ENCODE peak calls at places on chromosomes 16 and 17, in eight cellular contexts. One of them, this sample, is unnamed.

GRCh38 chr17:77963441-77963840 is 4.9 kb downstream of the TNRC6C start:
- DNase-seq in hepatocyte: peak
- DNase-seq in activated CD4-positive, alpha-beta memory T cell treated with anti-CD3 and anti-CD28 coated beads for 36 hours: peak
- DNase-seq in EL: peak
- DNase-seq in brain microvascular endothelial cell: peak
- DNase-seq in GM23338: no peak
- DNase-seq in neural progenitor cell: peak
- DNase-seq in left cardiac atrium: peak
- DNase-seq in this sample: peak

GRCh38 chr17:42639484-42640474 is 19.3 kb upstream of the TUBG2 start:
- DNase-seq in left cardiac atrium: no peak
- DNase-seq in EL: no peak
- DNase-seq in neural progenitor cell: no peak
- DNase-seq in brain microvascular endothelial cell: no peak
- DNase-seq in GM23338: no peak
- DNase-seq in activated CD4-positive, alpha-beta memory T cell treated with anti-CD3 and anti-CD28 coated beads for 36 hours: no peak
- DNase-seq in hepatocyte: no peak
- DNase-seq in this sample: no peak

GRCh38 chr17:19573075-19573474 is 39.4 kb downstream of the SLC47A1 start:
- DNase-seq in left cardiac atrium: no peak
- DNase-seq in hepatocyte: peak
- DNase-seq in brain microvascular endothelial cell: no peak
- DNase-seq in GM23338: no peak
- DNase-seq in EL: peak
- DNase-seq in neural progenitor cell: no peak
- DNase-seq in activated CD4-positive, alpha-beta memory T cell treated with anti-CD3 and anti-CD28 coated beads for 36 hours: no peak
- DNase-seq in this sample: no peak

GRCh38 chr17:7004398-7005253 is 7.8 kb upstream of the RNASEK start:
- DNase-seq in neural progenitor cell: peak
- DNase-seq in activated CD4-positive, alpha-beta memory T cell treated with anti-CD3 and anti-CD28 coated beads for 36 hours: no peak
- DNase-seq in GM23338: peak
- DNase-seq in left cardiac atrium: no peak
- DNase-seq in EL: peak
- DNase-seq in hepatocyte: peak
- DNase-seq in brain microvascular endothelial cell: peak
- DNase-seq in this sample: no peak

GRCh38 chr16:85995591-85996461 is 96.9 kb downstream of the IRF8 start:
- DNase-seq in left cardiac atrium: no peak
- DNase-seq in neural progenitor cell: no peak
- DNase-seq in activated CD4-positive, alpha-beta memory T cell treated with anti-CD3 and anti-CD28 coated beads for 36 hours: peak
- DNase-seq in GM23338: no peak
- DNase-seq in EL: no peak
- DNase-seq in brain microvascular endothelial cell: no peak
- DNase-seq in hepatocyte: peak
- DNase-seq in this sample: no peak

GRCh38 chr16:20906225-20906870 is 5.8 kb downstream of the LYRM1 start:
- DNase-seq in hepatocyte: no peak
- DNase-seq in activated CD4-positive, alpha-beta memory T cell treated with anti-CD3 and anti-CD28 coated beads for 36 hours: no peak
- DNase-seq in GM23338: no peak
- DNase-seq in left cardiac atrium: no peak
- DNase-seq in neural progenitor cell: no peak
- DNase-seq in brain microvascular endothelial cell: peak
- DNase-seq in EL: peak
- DNase-seq in this sample: peak

GRCh38 chr17:7589891-7590611 is at the start of gene SOX15:
- DNase-seq in activated CD4-positive, alpha-beta memory T cell treated with anti-CD3 and anti-CD28 coated beads for 36 hours: peak
- DNase-seq in neural progenitor cell: peak
- DNase-seq in EL: peak
- DNase-seq in brain microvascular endothelial cell: no peak
- DNase-seq in left cardiac atrium: no peak
- DNase-seq in GM23338: peak
- DNase-seq in hepatocyte: peak
- DNase-seq in this sample: peak

GRCh38 chr17:50634915-50635719 is 436 bp downstream of the ABCC3 start:
- DNase-seq in GM23338: peak
- DNase-seq in brain microvascular endothelial cell: no peak
- DNase-seq in hepatocyte: no peak
- DNase-seq in left cardiac atrium: no peak
- DNase-seq in activated CD4-positive, alpha-beta memory T cell treated with anti-CD3 and anti-CD28 coated beads for 36 hours: no peak
- DNase-seq in neural progenitor cell: peak
- DNase-seq in EL: no peak
- DNase-seq in this sample: no peak

GRCh38 chr17:40947929-40948328 is 10.5 kb upstream of the KRT23 start:
- DNase-seq in activated CD4-positive, alpha-beta memory T cell treated with anti-CD3 and anti-CD28 coated beads for 36 hours: no peak
- DNase-seq in hepatocyte: no peak
- DNase-seq in EL: no peak
- DNase-seq in brain microvascular endothelial cell: no peak
- DNase-seq in left cardiac atrium: no peak
- DNase-seq in neural progenitor cell: no peak
- DNase-seq in GM23338: no peak
- DNase-seq in this sample: no peak

GRCh38 chr17:30219315-30219714 is 16.2 kb downstream of the SLC6A4 start:
- DNase-seq in neural progenitor cell: no peak
- DNase-seq in activated CD4-positive, alpha-beta memory T cell treated with anti-CD3 and anti-CD28 coated beads for 36 hours: no peak
- DNase-seq in hepatocyte: no peak
- DNase-seq in EL: no peak
- DNase-seq in GM23338: no peak
- DNase-seq in brain microvascular endothelial cell: no peak
- DNase-seq in left cardiac atrium: no peak
- DNase-seq in this sample: no peak

GRCh38 chr16:62041401-62041800 is 5.2 kb upstream of the CDH8 start:
- DNase-seq in brain microvascular endothelial cell: peak
- DNase-seq in GM23338: peak
- DNase-seq in hepatocyte: peak
- DNase-seq in left cardiac atrium: no peak
- DNase-seq in neural progenitor cell: peak
- DNase-seq in EL: peak
- DNase-seq in activated CD4-positive, alpha-beta memory T cell treated with anti-CD3 and anti-CD28 coated beads for 36 hours: no peak
- DNase-seq in this sample: peak

This sample was measured in hepatic stellate cell.